ENCODE peak calls at places on chromosomes 6 and 20, in five cellular contexts. J is type B pancreatic cell, E is A549, U is AG04449, W is lung. S is an unnamed sample.

GRCh38 chr20:25865715-25866656 is 169.3 kb upstream of the ZNF337 start:
- DNase-seq in J (peak; percentile 79), E (peak; percentile 82), U (no peak), W (peak; percentile 76), S (peak; percentile 69)

GRCh38 chr6:111024661-111025060 is 42.8 kb downstream of the RPF2 start:
- DNase-seq in J (no peak), E (no peak), U (no peak), W (no peak), S (no peak)

GRCh38 chr6:150979826-150980225 is 114.3 kb downstream of the MTHFD1L start:
- DNase-seq in J (no peak), E (no peak), U (no peak), W (no peak), S (no peak)

GRCh38 chr6:81752084-81752968 is at the start of gene TENT5A:
- DNase-seq in J (peak; percentile 90), E (peak; percentile 79), U (peak; percentile 59), W (peak; percentile 93), S (peak; percentile 78)

GRCh38 chr6:149233056-149233715 is 84.3 kb upstream of the TAB2 start:
- DNase-seq in J (no peak), E (peak; percentile 72), U (peak; percentile 63), W (no peak), S (no peak)

GRCh38 chr6:159929819-159930218 is 39.0 kb downstream of the MAS1 start:
- DNase-seq in J (no peak), E (no peak), U (no peak), W (peak; percentile 44), S (peak; percentile 42)

GRCh38 chr6:20492099-20492498 is 42.2 kb upstream of the CDKAL1 start:
- DNase-seq in J (no peak), E (no peak), U (no peak), W (no peak), S (no peak)

GRCh38 chr6:8432614-8433013 is 2.7 kb downstream of the SLC35B3 start:
- DNase-seq in J (no peak), E (no peak), U (no peak), W (no peak), S (no peak)

GRCh38 chr6:29527564-29527963 is 32.0 kb downstream of the UBD start:
- DNase-seq in J (no peak), E (no peak), U (no peak), W (peak; percentile 14), S (no peak)

GRCh38 chr6:164151762-164152161 is 737.2 kb downstream of the QKI start:
- DNase-seq in J (no peak), E (no peak), U (no peak), W (no peak), S (no peak)

DNA sequence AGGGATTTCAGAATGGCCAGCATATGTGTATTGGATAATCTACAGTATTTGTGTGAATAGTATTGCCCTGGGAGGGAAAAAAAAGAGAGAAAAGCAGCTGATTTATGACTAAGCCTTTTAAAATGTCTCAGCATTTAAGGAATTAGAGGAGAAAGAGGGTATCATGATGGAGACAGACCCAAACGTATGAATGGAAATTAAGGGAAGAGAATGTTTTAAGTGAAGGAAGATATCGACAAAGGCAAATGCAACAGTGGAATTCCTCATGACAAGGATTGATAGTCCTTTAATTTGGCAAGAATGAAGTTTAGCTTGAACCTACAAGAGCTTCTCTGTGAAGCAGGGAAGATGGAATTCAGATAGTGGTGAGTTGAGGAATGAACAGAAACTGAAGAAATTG is 367.3 kb upstream of the POU3F2 start:
- DNase-seq in J (no peak), E (no peak), U (no peak), W (no peak), S (no peak)
- TF ChIP-seq CTCF in J (no peak), E (no peak), U (no peak), W (no peak), S (no peak)

DNA sequence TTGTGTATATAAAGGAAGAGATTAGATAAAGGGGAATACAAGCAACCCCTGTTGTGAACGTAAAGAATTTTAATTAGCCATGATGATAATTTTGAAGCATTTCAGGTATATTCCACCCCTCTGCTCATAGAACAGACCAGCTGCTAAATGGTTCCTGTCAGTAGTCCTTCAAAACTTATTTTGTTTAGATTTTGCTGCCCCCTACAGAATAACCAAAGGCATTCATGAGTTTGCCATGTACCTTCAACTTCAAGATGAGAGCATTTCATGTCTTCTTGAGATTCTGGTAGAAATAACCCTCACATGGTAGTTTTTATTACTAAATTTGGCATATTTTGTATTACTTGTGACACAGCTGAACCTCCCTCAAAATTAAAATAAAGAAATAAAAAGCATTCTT is 1586.7 kb downstream of the HACE1 start:
- DNase-seq in J (no peak), E (peak; percentile 22), U (no peak), W (no peak), S (no peak)
- TF ChIP-seq CTCF in J (peak; percentile 68), E (no peak), U (no peak), W (no peak), S (peak; percentile 20)

DNA sequence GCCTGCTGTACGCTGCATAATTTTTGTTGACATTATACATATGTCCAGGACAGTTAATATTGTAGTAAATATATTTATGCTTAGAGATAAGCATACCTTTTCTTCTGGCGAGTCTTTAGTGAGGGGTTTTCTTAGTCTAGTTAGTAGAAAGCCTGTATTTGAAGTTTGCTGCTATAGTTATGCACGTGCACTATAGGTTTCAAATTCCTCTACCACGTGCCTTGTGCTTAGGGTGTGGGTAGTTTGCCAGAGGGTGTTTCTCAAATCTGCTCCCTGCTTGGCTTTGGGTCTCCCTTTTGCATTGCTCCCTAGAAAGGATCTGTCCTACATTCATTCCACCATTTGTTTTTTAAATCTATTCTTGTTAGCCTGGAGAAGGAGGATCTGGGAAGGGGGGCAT is 181.4 kb upstream of the UFL1 start:
- DNase-seq in J (no peak), E (no peak), U (no peak), W (no peak), S (no peak)
- TF ChIP-seq CTCF in J (no peak), E (no peak), U (no peak), W (no peak), S (no peak)

DNA sequence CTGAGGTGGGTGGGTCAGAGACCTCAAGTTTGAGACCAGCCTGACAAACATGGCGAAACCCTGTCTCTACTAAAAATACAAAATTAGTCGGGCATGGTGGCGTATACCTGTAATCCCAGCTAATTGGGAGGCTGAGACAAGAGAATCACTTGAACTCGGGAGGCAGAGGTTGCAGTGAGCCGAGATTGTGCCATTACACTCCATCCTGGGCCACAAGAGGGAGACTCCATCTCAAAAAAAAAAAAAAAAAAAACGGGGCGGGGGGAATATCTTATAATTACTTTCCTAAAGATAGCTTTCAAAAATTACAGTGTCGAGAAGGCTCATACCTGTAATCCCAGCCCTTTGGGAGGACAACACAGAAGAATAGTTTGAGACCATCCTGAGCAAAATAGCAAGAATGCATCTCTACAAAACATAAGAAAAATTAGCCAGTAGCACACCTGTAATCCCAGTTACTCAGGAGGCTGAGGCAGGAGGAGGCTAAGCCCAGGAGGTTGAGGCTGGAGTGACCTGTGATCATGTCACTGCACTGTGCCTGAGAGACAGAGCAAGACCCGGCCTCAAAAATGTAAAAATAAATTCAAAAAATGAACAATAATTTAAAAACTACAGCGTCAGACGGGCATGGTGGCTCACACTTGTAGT is 25.8 kb downstream of the CBFA2T2 start:
- DNase-seq in J (no peak), E (peak; percentile 25), U (no peak), W (no peak), S (no peak)
- TF ChIP-seq CTCF in J (peak; percentile 63), E (peak; percentile 38), U (no peak), W (no peak), S (no peak)

S was measured in mesothelial cell of epicardium.